ENCODE peak calls at places on chromosome 19, in eight cellular contexts. C, K, Q, Z, J, D, B and S are unnamed samples. For H3K4me1, the result is how much of the 10 kb centered on the place peaks cover.

GRCh38 chr19:35408284-35409171 is 37.7 kb downstream of the GPR42 start:
- DNase-seq in C (no peak), K (no peak), Q (no peak), Z (no peak), J (no peak), D (no peak), B (no peak), S (no peak)

GRCh38 chr19:57888494-57889231 is at the start of gene ZNF814:
- DNase-seq in C (peak), K (peak), Q (peak), Z (peak), J (peak), D (peak), B (peak), S (peak)

GRCh38 chr19:6055013-6055795 is 55.1 kb downstream of the RFX2 start:
- DNase-seq in C (no peak), K (no peak), Q (no peak), Z (peak), J (no peak), D (no peak), B (no peak), S (peak)

GRCh38 chr19:33473644-33474305 is 47.8 kb downstream of the PEPD start:
- DNase-seq in C (no peak), K (peak), Q (no peak), Z (peak), J (no peak), D (peak), B (no peak), S (peak)

GRCh38 chr19:16224266-16225045 is 26.7 kb downstream of the AP1M1 start:
- DNase-seq in C (no peak), K (peak), Q (no peak), Z (no peak), J (no peak), D (no peak), B (no peak), S (no peak)

GRCh38 chr19:39498262-39499081 is at the start of gene DLL3:
- DNase-seq in C (no peak), K (no peak), Q (peak), Z (no peak), J (peak), D (no peak), B (peak), S (no peak)

GRCh38 chr19:35813043-35813890 is 622 bp upstream of the PRODH2 start:
- DNase-seq in C (no peak), K (no peak), Q (no peak), Z (no peak), J (no peak), D (no peak), B (no peak), S (no peak)

GRCh38 chr19:21434967-21435544 is 38.1 kb downstream of the ZNF493 start:
- DNase-seq in C (no peak), K (no peak), Q (no peak), Z (no peak), J (no peak), D (no peak), B (no peak), S (no peak)

GRCh38 chr19:17035842-17036424 is 9.3 kb upstream of the CPAMD8 start:
- DNase-seq in C (peak), K (no peak), Q (peak), Z (no peak), J (no peak), D (no peak), B (no peak), S (peak)

GRCh38 chr19:4638330-4638729 is 986 bp upstream of the TNFAIP8L1 start:
- DNase-seq in C (no peak), K (peak), Q (peak), Z (no peak), J (no peak), D (peak), B (no peak), S (no peak)

GRCh38 chr19:29260477-29261317 is 47.7 kb upstream of the UQCRFS1 start:
- DNase-seq in C (no peak), K (no peak), Q (peak), Z (no peak), J (no peak), D (peak), B (peak), S (peak)

GRCh38 chr19:31348416-31349159 is 648 bp downstream of the TSHZ3 start:
- DNase-seq in C (no peak), K (no peak), Q (peak), Z (peak), J (peak), D (peak), B (no peak), S (peak)

GRCh38 chr19:23283925-23284324 is 33.7 kb upstream of the ZNF724 start:
- DNase-seq in C (peak), K (no peak), Q (peak), Z (peak), J (no peak), D (peak), B (peak), S (peak)

GRCh38 chr19:22945560-22945959 is 57.4 kb downstream of the ZNF728 start:
- DNase-seq in C (no peak), K (no peak), Q (peak), Z (no peak), J (no peak), D (peak), B (peak), S (no peak)

GRCh38 chr19:17888260-17888659 is 16.5 kb downstream of the SLC5A5 start:
- DNase-seq in C (no peak), K (no peak), Q (no peak), Z (no peak), J (no peak), D (no peak), B (no peak), S (no peak)

GRCh38 chr19:9054207-9054606 is 32.7 kb upstream of the OR1M1 start:
- DNase-seq in C (no peak), K (no peak), Q (no peak), Z (no peak), J (no peak), D (no peak), B (no peak), S (no peak)

GRCh38 chr19:16266586-16266942 is 58.1 kb upstream of the KLF2 start:
- DNase-seq in C (no peak), K (no peak), Q (no peak), Z (no peak), J (no peak), D (no peak), B (peak), S (no peak)

GRCh38 chr19:47430041-47430802 is 10.9 kb upstream of the MEIS3 start:
- DNase-seq in C (peak), K (no peak), Q (no peak), Z (no peak), J (no peak), D (peak), B (peak), S (peak)

GRCh38 chr19:2338055-2338615 is 9.7 kb downstream of the SPPL2B start:
- DNase-seq in C (no peak), K (no peak), Q (no peak), Z (no peak), J (no peak), D (no peak), B (no peak), S (no peak)

GRCh38 chr19:48895226-48895625 is 3.3 kb downstream of the TULP2 start:
- DNase-seq in C (no peak), K (no peak), Q (no peak), Z (no peak), J (no peak), D (no peak), B (no peak), S (no peak)

GRCh38 chr19:1854542-1855039 is 6.3 kb upstream of the REXO1 start:
- DNase-seq in C (peak), K (peak), Q (no peak), Z (no peak), J (no peak), D (no peak), B (no peak), S (peak)

GRCh38 chr19:49442354-49442753 is 1.0 kb upstream of the SLC17A7 start:
- DNase-seq in C (peak), K (no peak), Q (peak), Z (no peak), J (no peak), D (no peak), B (peak), S (peak)

GRCh38 chr19:5434970-5435641 is 20.1 kb upstream of the ZNRF4 start:
- DNase-seq in C (no peak), K (no peak), Q (no peak), Z (no peak), J (peak), D (peak), B (no peak), S (peak)

GRCh38 chr19:52943884-52944643 is 18.6 kb downstream of the ZNF816 start:
- DNase-seq in C (no peak), K (no peak), Q (no peak), Z (no peak), J (peak), D (no peak), B (no peak), S (no peak)

GRCh38 chr19:31126236-31126635 is 223.0 kb downstream of the TSHZ3 start:
- DNase-seq in C (no peak), K (no peak), Q (no peak), Z (no peak), J (no peak), D (no peak), B (no peak), S (no peak)

GRCh38 chr19:52600639-52601024 is 30.5 kb downstream of the ZNF701 start:
- DNase-seq in C (peak), K (peak), Q (no peak), Z (peak), J (no peak), D (no peak), B (no peak), S (no peak)

GRCh38 chr19:4911314-4911713 is 2.0 kb downstream of the UHRF1 start:
- DNase-seq in C (no peak), K (no peak), Q (no peak), Z (no peak), J (no peak), D (peak), B (no peak), S (no peak)

GRCh38 chr19:5392476-5392875 is 51.9 kb upstream of the PTPRS start:
- DNase-seq in C (no peak), K (no peak), Q (no peak), Z (peak), J (no peak), D (no peak), B (no peak), S (no peak)

GRCh38 chr19:23118400-23118799 is 1.6 kb downstream of the ZNF730 start:
- DNase-seq in C (no peak), K (no peak), Q (peak), Z (no peak), J (no peak), D (no peak), B (no peak), S (no peak)

GRCh38 chr19:37309834-37310575 is 60.9 kb upstream of the ZNF527 start:
- DNase-seq in C (no peak), K (no peak), Q (peak), Z (no peak), J (no peak), D (no peak), B (peak), S (no peak)

GRCh38 chr19:47310819-47311218 is 1.2 kb downstream of the C5AR1 start:
- DNase-seq in C (no peak), K (peak), Q (peak), Z (peak), J (no peak), D (peak), B (no peak), S (peak)

GRCh38 chr19:38715540-38715939 is 28.7 kb downstream of the CAPN12 start:
- DNase-seq in C (no peak), K (no peak), Q (no peak), Z (no peak), J (no peak), D (no peak), B (no peak), S (no peak)

GRCh38 chr19:41352279-41352608 is 1.5 kb downstream of the TGFB1 start:
- DNase-seq in C (no peak), K (no peak), Q (no peak), Z (no peak), J (no peak), D (no peak), B (no peak), S (no peak)

DNA sequence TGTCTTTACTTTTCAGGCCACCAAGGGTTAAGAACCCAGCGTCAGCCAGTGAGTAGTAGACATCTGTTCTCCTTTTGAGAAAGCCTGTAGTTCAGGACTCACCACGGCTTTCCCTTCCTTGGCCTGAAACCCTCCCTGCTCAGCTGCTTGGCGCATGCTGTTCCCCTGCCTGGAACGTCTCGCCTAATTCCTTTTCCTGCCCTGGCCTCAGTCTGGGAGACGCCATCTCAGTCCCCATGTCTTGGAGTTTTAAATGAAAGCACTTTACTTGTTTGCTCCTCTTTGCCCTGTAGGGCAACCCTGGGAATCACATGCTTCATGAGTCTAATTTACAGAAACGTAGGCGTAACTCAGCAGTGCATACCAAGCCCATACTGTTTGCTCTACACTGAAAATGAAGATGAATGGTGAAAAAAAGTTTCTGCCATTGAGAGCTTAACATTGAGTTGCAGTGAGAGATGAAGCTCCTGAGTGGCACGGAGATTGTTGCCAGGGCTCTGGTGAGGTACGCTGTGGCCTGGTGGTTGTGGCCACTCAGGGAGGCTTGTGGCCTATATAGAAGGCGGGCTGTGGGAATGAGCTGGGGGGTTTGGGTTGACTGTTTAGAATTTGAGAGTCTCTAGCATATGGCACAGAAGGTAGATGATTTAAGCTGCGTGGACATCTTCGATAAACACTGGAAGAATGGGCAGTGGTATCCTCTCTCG is 52.8 kb downstream of the GATAD2A start:
- DNase-seq in C (no peak), K (peak), Q (no peak), Z (peak), J (no peak), D (no peak), B (no peak), S (no peak)
- H3K4me1 ChIP-seq in C (under half), K (half or more), Q (under half), Z (under half), J (under half), D (under half), B (half or more), S (half or more)

GRCh38 chr19:14002571-14003278 is 3.4 kb downstream of the RFX1 start:
- DNase-seq in C (no peak), K (no peak), Q (peak), Z (peak), J (no peak), D (no peak), B (peak), S (no peak)
- H3K4me1 ChIP-seq in C (under half), K (half or more), Q (under half), Z (under half), J (under half), D (under half), B (half or more), S (under half)

GRCh38 chr19:11420894-11421606 is 1.9 kb upstream of the RGL3 start:
- DNase-seq in C (no peak), K (no peak), Q (no peak), Z (no peak), J (no peak), D (no peak), B (no peak), S (peak)
- H3K4me1 ChIP-seq in C (under half), K (half or more), Q (under half), Z (under half), J (under half), D (under half), B (half or more), S (under half)

GRCh38 chr19:13026478-13026999 is 31.3 kb downstream of the NFIX start:
- DNase-seq in C (peak), K (no peak), Q (peak), Z (no peak), J (peak), D (peak), B (no peak), S (no peak)

GRCh38 chr19:13027031-13027430 is 31.8 kb downstream of the NFIX start:
- DNase-seq in C (no peak), K (no peak), Q (no peak), Z (no peak), J (no peak), D (no peak), B (no peak), S (no peak)

GRCh38 chr19:13029301-13029880 is 34.1 kb downstream of the NFIX start:
- DNase-seq in C (no peak), K (no peak), Q (no peak), Z (no peak), J (no peak), D (no peak), B (no peak), S (no peak)

GRCh38 chr19:13027557-13027956 is 32.3 kb downstream of the NFIX start:
- DNase-seq in C (no peak), K (no peak), Q (no peak), Z (peak), J (no peak), D (no peak), B (no peak), S (no peak)

DNA sequence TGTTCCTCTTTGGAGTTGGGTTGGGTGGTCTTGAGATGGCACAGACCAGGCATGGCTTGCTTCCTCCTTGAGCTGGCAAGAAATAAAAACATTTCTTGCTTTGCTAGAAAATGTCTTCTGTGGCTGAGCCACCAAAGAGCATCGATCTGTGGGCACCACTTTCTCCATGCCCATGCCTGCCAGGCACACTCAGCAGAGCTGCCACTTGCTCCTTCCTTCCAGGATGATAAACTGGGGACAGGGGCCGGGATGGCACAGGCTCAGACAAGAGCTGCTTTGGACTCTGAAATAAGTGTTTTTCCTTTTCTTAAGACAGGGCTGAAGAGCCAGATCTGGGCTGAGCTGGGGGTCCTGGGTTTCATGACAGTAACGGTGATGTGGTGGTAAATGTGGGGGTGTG is 32.8 kb downstream of the NFIX start:
- DNase-seq in C (no peak), K (no peak), Q (no peak), Z (peak), J (no peak), D (no peak), B (no peak), S (no peak)
- H3K4me1 ChIP-seq in C (under half), K (under half), Q (half or more), Z (under half), J (half or more), D (under half), B (under half), S (under half)

DNA sequence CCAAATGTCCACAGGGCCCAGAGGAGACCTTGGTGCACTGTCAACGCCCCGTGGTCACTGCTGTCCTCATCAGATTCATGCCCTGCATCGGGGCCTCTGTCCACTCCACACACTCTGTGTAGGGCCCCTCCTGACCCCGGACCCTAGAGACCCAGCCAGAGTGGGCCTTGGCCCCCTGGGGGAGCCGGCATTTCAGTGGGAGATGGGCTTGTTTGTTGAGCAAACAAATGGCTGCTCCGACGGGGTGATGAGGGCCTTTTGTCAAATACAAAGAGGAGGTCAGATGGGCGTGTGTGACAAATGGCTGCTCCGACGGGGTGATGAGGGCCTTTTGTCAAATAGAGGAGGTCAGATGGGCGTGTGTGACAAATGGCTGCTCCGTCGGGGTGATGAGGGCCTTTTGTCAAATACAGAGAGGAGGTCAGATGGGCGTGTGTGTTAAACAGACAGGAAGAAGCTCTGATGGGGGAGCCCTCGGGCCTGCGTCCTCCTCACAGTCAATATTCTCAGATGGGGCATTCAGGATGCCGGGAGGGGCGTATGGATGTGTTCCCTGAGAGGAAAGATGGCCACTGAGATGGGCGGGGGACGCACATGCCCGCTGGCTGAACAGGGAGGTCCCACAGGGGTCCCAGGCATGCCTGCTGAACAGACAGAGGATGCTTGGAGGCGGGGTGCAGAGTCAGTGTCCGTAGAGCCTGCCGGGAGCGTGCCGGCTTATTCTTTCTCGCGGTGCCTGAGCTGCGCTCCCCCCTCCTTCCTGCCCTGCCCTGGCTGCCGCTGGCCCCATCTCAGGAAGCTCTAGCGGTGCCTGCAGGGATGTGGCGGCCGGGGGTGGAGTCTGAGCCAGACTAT is 36.3 kb downstream of the SMIM24 start:
- DNase-seq in C (no peak), K (peak), Q (no peak), Z (peak), J (no peak), D (peak), B (no peak), S (peak)
- H3K4me1 ChIP-seq in C (under half), K (under half), Q (under half), Z (under half), J (under half), D (under half), B (under half), S (under half)

GRCh38 chr19:51226068-51226467 is 1.2 kb downstream of the CD33 start:
- DNase-seq in C (no peak), K (no peak), Q (no peak), Z (no peak), J (no peak), D (no peak), B (no peak), S (no peak)
- H3K4me1 ChIP-seq in C (under half), K (under half), Q (under half), Z (under half), J (under half), D (under half), B (under half), S (under half)